ENCODE peak calls at places on chromosomes 16 and 17, in four cellular contexts. T, H, W and J are unnamed samples. For H3K27me3, the result is how much of the 10 kb centered on the place peaks cover.

GRCh38 chr16:21991621-21992020 is 9.3 kb downstream of the PDZD9 start:
- DNase-seq in T (no peak), H (no peak), W (no peak), J (no peak)

GRCh38 chr16:25390761-25391160 is 133.1 kb upstream of the ZKSCAN2 start:
- DNase-seq in T (no peak), H (no peak), W (no peak), J (peak)

GRCh38 chr16:24396350-24397271 is 140.5 kb downstream of the CACNG3 start:
- DNase-seq in T (no peak), H (no peak), W (no peak), J (no peak)

GRCh38 chr16:12959072-12959471 is 57.7 kb downstream of the SHISA9 start:
- DNase-seq in T (no peak), H (no peak), W (no peak), J (no peak)

GRCh38 chr16:6081320-6081976 is 983.9 kb upstream of the EEF2KMT start:
- DNase-seq in T (no peak), H (peak), W (no peak), J (no peak)

GRCh38 chr17:80632046-80632581 is 87.5 kb downstream of the RPTOR start:
- DNase-seq in T (no peak), H (no peak), W (no peak), J (no peak)

GRCh38 chr16:53925011-53925410 is 221.1 kb downstream of the FTO start:
- DNase-seq in T (no peak), H (no peak), W (no peak), J (no peak)

GRCh38 chr16:84571506-84571905 is 46.4 kb downstream of the COTL1 start:
- DNase-seq in T (no peak), H (no peak), W (no peak), J (no peak)

GRCh38 chr17:37447641-37448040 is 41.0 kb downstream of the TADA2A start:
- DNase-seq in T (peak), H (no peak), W (no peak), J (no peak)

GRCh38 chr16:85935957-85936760 is 37.2 kb downstream of the IRF8 start:
- DNase-seq in T (no peak), H (no peak), W (no peak), J (peak)

GRCh38 chr16:19366384-19366783 is 51.3 kb upstream of the TMC5 start:
- DNase-seq in T (no peak), H (no peak), W (no peak), J (no peak)

GRCh38 chr17:55598495-55598894 is 87.2 kb upstream of the SMIM36 start:
- DNase-seq in T (no peak), H (no peak), W (no peak), J (no peak)

GRCh38 chr16:24009060-24009459 is 173.3 kb downstream of the PRKCB start:
- DNase-seq in T (no peak), H (no peak), W (no peak), J (no peak)

GRCh38 chr16:89308391-89309333 is 91.2 kb downstream of the ZNF778 start:
- DNase-seq in T (no peak), H (no peak), W (no peak), J (no peak)

GRCh38 chr17:73058022-73058421 is 34.5 kb downstream of the SLC39A11 start:
- DNase-seq in T (no peak), H (no peak), W (no peak), J (no peak)

GRCh38 chr16:20915733-20916132 is 15.2 kb downstream of the LYRM1 start:
- DNase-seq in T (no peak), H (no peak), W (no peak), J (no peak)

GRCh38 chr16:19696312-19696711 is 21.7 kb downstream of the KNOP1 start:
- DNase-seq in T (no peak), H (no peak), W (no peak), J (no peak)

GRCh38 chr16:51392651-51393187 is 241.6 kb upstream of the SALL1 start:
- DNase-seq in T (no peak), H (no peak), W (no peak), J (no peak)

GRCh38 chr16:88905563-88905962 is 39.1 kb upstream of the PABPN1L start:
- DNase-seq in T (no peak), H (no peak), W (no peak), J (no peak)

GRCh38 chr17:39777534-39778365 is 40.0 kb downstream of the GRB7 start:
- DNase-seq in T (no peak), H (no peak), W (no peak), J (peak)

GRCh38 chr17:82350182-82351030 is 8.6 kb upstream of the TEX19 start:
- DNase-seq in T (peak), H (no peak), W (no peak), J (peak)

GRCh38 chr17:13002761-13003453 is 14.9 kb downstream of the ELAC2 start:
- DNase-seq in T (peak), H (peak), W (peak), J (no peak)

GRCh38 chr17:12738624-12739023 is 50.7 kb upstream of the ARHGAP44 start:
- DNase-seq in T (no peak), H (no peak), W (no peak), J (no peak)

GRCh38 chr16:83615131-83615530 is 192.6 kb upstream of the HSBP1 start:
- DNase-seq in T (no peak), H (no peak), W (no peak), J (no peak)

GRCh38 chr17:79897243-79898063 is 58.2 kb upstream of the CBX4 start:
- DNase-seq in T (no peak), H (no peak), W (peak), J (no peak)

GRCh38 chr17:17060001-17060929 is 18.0 kb downstream of the MPRIP start:
- DNase-seq in T (no peak), H (peak), W (peak), J (no peak)

GRCh38 chr17:57971572-57971971 is 16.4 kb upstream of the CUEDC1 start:
- DNase-seq in T (no peak), H (no peak), W (no peak), J (no peak)

DNA sequence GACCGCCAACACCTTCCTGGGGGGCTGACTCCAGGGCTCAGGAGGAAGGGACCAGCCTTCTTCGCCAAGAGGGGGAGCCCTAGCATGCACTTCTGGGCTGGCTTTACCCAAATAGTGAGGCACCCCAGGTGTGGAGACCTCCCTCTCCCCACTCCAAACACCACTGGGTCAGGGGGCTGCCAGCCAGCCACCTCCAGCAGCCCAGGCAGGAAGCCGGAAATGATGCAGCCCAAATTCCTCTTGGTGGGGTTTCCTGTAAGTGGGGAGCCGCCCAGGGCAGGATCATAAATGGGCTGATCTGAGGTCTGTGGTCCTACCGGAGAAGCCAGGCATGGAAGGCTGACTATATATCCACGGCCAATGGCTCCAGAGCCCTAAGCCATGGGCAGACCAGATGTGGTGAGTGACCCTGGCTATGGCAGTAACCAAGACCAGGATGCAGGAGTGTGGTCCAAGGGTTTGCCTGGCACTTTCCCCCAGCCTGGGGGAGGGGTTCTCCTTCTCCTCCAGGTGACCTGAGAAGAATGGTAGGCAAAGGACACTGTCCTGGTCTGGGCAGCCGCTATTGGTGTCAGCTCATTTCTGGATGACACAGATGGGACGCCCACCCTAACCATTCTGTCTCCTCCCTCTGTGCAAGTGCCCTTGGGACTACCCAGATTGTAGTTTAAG is 4.2 kb downstream of the GIT1 start:
- DNase-seq in T (no peak), H (peak), W (no peak), J (no peak)
- TF ChIP-seq CTCF in T (peak), H (no peak), W (no peak), J (peak)

GRCh38 chr17:76130473-76130872 is 10.6 kb downstream of the FOXJ1 start:
- DNase-seq in T (no peak), H (no peak), W (no peak), J (no peak)

GRCh38 chr17:76134911-76135809 is 5.9 kb downstream of the FOXJ1 start:
- DNase-seq in T (no peak), H (no peak), W (no peak), J (no peak)

GRCh38 chr17:76131061-76131691 is 9.9 kb downstream of the FOXJ1 start:
- DNase-seq in T (no peak), H (no peak), W (no peak), J (no peak)

GRCh38 chr17:76132574-76133338 is 8.3 kb downstream of the FOXJ1 start:
- DNase-seq in T (peak), H (no peak), W (peak), J (no peak)

DNA sequence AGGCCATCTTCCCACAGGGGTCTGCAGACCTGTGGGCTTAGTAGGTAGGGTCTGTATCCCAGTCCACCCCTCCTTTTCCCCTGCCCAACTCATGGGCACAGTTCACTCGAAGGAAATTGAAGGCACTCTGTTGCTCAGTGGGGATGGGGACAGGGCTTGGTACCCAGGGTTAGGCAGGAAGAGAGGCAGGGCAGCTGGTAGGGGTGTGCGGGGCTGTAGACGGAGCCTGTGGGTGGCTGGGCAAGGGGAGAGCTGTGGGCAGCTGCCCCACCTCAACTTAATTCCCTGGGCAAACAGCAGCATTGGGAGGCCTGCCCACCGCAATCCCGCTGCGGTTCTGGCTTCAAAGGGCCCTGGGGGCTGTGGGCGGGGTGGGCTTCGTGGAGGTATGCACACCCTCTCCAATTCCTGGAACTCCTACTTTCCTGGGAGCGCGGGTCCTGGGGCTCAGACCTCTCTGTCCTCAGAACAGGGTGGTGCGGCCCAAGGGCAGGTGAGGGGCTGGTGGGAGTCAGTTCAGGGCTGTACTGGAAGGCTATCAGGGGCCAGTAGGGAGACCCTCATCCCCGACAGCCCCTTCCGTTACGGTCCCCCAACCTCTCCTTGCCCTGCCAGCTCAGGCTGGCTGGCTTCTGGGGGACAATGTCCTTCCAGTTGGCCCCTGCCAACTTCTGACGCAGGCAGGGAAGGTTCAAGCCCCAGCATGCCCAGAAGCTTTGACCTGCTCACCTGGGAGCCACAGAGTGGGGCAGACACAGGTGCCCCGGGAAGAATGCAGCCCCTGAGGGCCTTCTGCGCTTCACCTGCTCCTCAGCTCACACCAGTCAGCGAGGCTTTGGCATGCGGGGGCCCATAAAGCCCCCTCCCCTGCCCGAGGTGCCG is 9.1 kb downstream of the FOXJ1 start:
- DNase-seq in T (no peak), H (no peak), W (no peak), J (no peak)
- H3K4me3 ChIP-seq in T (no peak), H (no peak), W (no peak), J (no peak)

GRCh38 chr17:4276514-4276913 is 12.7 kb upstream of the ANKFY1 start:
- DNase-seq in T (no peak), H (no peak), W (no peak), J (no peak)

GRCh38 chr17:4267402-4267801 is 3.6 kb upstream of the ANKFY1 start:
- DNase-seq in T (no peak), H (no peak), W (no peak), J (no peak)

GRCh38 chr17:4269915-4270314 is 6.1 kb upstream of the ANKFY1 start:
- DNase-seq in T (no peak), H (no peak), W (no peak), J (no peak)

GRCh38 chr17:4270746-4271145 is 7.0 kb upstream of the ANKFY1 start:
- DNase-seq in T (no peak), H (no peak), W (no peak), J (no peak)

GRCh38 chr17:4272213-4272975 is 8.6 kb upstream of the ANKFY1 start:
- DNase-seq in T (no peak), H (no peak), W (no peak), J (no peak)
- H3K27me3 ChIP-seq in T (under half), H (under half), W (under half), J (under half)

GRCh38 chr16:1345087-1345486 is 6.6 kb downstream of the TSR3 start:
- DNase-seq in T (no peak), H (no peak), W (no peak), J (no peak)

GRCh38 chr16:1347962-1348361 is 3.7 kb downstream of the TSR3 start:
- DNase-seq in T (no peak), H (no peak), W (no peak), J (no peak)

GRCh38 chr16:1347286-1347855 is 4.3 kb downstream of the TSR3 start:
- DNase-seq in T (no peak), H (no peak), W (no peak), J (no peak)

GRCh38 chr16:1345651-1346421 is 5.8 kb downstream of the TSR3 start:
- DNase-seq in T (no peak), H (no peak), W (no peak), J (no peak)

DNA sequence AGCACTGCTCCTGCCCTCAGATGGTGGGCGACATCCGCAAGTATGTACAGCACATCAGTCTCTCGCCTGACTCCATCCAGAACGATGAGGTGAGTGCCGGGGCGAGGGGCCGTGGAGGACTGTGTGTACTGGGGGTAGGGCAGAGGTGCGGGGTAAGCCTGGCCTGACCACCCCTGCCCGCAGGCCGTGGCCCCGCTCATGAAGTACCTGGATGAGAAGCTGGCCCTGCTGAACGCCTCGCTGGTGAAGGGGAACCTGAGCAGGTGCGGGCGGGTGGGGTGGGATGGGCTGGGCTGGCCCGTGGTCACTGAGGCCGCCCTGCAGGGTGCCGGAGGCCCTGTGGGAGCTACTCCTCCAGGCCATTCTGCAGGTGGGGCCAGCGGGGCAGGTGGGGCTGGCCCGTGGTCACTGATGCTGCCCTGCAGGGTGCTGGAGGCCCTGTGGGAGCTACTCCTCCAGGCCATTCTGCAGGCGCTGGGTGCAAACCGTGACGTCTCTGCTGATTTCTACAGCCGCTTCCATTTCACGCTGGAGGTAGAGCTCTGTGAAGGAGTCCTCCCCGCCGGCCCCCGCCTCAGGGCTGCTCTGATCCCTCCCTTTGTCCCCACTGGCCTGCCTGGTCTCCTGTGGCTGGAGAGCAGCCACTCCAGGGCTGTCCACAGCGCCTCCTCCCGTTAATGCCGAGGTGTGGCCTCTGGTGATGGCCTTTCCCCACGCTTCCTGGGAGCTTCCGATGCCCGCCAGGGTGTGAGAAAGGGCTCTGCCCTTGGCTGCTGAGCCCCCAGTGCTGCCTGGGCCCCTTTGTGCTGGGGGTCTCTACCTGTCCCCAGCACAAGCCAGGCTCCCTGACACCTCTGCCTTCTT is 5.0 kb downstream of the TSR3 start:
- DNase-seq in T (no peak), H (no peak), W (no peak), J (no peak)
- TF ChIP-seq CTCF in T (peak), H (no peak), W (no peak), J (no peak)

GRCh38 chr17:3723556-3724372 is at the start of gene HASPIN:
- DNase-seq in T (peak), H (peak), W (peak), J (peak)

GRCh38 chr17:3722716-3723115 is 987 bp upstream of the HASPIN start:
- DNase-seq in T (no peak), H (no peak), W (no peak), J (no peak)

GRCh38 chr17:3727041-3727440 is 3.3 kb downstream of the HASPIN start:
- DNase-seq in T (no peak), H (no peak), W (no peak), J (peak)

GRCh38 chr17:3723188-3723555 is 531 bp upstream of the HASPIN start:
- DNase-seq in T (no peak), H (no peak), W (no peak), J (no peak)

DNA sequence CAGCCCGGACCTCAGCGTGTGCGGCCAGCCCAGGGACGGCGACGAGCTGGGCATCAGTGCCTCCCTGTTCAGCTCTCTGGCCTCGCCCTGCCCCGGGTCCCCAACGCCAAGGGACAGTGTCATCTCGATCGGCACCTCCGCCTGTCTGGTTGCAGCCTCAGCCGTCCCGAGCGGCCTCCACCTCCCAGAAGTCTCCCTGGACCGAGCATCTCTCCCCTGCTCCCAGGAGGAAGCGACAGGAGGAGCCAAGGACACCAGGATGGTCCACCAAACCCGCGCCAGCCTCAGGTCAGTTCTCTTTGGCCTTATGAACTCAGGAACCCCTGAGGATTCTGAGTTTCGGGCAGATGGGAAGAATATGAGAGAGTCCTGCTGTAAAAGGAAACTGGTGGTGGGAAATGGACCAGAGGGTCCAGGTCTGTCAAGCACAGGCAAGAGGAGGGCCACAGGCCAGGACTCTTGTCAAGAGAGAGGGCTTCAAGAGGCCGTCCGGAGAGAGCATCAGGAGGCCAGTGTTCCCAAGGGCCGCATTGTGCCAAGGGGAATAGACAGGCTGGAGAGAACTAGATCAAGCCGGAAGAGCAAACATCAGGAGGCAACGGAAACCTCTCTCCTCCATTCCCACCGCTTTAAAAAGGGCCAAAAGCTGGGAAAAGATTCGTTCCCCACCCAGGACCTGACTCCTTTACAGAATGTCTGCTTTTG is 822 bp downstream of the HASPIN start:
- DNase-seq in T (no peak), H (no peak), W (no peak), J (no peak)
- H3K4me3 ChIP-seq in T (peak), H (peak), W (peak), J (peak)

DNA sequence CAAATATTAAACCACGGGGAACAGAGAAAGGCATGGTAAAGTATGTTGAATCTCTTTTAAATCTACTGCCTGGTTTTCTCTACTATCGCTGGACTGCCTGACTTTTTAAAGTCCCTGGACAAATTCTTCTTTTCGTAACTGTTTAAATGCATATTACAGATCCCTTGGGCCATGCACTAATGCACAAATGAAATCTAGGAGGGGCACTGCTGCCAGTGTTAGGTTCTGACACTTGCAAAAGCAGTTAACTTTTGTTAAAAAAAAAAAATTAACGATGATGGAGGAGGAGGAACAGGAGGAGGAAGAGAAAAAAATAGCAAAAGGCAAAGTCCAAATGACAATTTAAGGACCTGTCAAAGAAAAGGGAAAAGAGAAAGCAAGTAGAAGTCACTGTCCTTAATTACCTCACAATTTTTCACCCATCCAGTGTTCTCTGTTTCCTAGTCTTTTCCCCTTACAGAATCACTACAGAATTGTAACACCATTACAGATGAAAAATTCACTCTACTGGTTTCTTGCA is 97.8 kb upstream of the CORO6 start:
- DNase-seq in T (no peak), H (no peak), W (no peak), J (no peak)
- H3K27me3 ChIP-seq in T (under half), H (under half), W (under half), J (under half)

GRCh38 chr16:1884155-1884760 is 12.3 kb upstream of the MEIOB start:
- DNase-seq in T (peak), H (no peak), W (no peak), J (no peak)
- TF ChIP-seq CTCF in T (peak), H (no peak), W (peak), J (peak)